ENCODE peak calls at places on chromosome 16, in ten cellular contexts. I, S, J, P, T, E, Z, G, V and K are unnamed samples.

GRCh38 chr16:54009464-54010176 is 277.0 kb downstream of the IRX3 start:
- DNase-seq in I (no peak), S (no peak), J (no peak), P (no peak), T (no peak), E (no peak), Z (no peak), G (no peak), V (no peak), K (no peak)

GRCh38 chr16:60123387-60124023 is 1389.4 kb upstream of the GOT2 start:
- DNase-seq in I (no peak), S (no peak), J (no peak), P (no peak), T (peak; percentile 50), E (no peak), Z (no peak), G (no peak), V (no peak), K (no peak)

GRCh38 chr16:30040221-30040620 is 9.2 kb upstream of the TLCD3B start:
- DNase-seq in I (no peak), S (no peak), J (no peak), P (no peak), T (no peak), E (no peak), Z (no peak), G (no peak), V (no peak), K (no peak)

GRCh38 chr16:27235055-27235937 is 32.0 kb downstream of the KDM8 start:
- DNase-seq in I (peak; percentile 78), S (peak; percentile 52), J (peak; percentile 88), P (peak; percentile 83), T (peak; percentile 78), E (peak; percentile 78), Z (peak; percentile 91), G (peak; percentile 89), V (no peak), K (peak; percentile 92)

GRCh38 chr16:1150511-1150982 is 2.4 kb upstream of the CACNA1H start:
- DNase-seq in I (no peak), S (no peak), J (no peak), P (no peak), T (no peak), E (peak; percentile 89), Z (no peak), G (peak; percentile 32), V (no peak), K (peak; percentile 19)

GRCh38 chr16:89842471-89843408 is 14.5 kb downstream of the SPIRE2 start:
- DNase-seq in I (no peak), S (peak; percentile 27), J (no peak), P (no peak), T (peak; percentile 53), E (peak; percentile 56), Z (no peak), G (no peak), V (no peak), K (peak; percentile 47)

GRCh38 chr16:73185737-73186136 is 137.8 kb upstream of the ZFHX3 start:
- DNase-seq in I (no peak), S (no peak), J (no peak), P (no peak), T (no peak), E (no peak), Z (no peak), G (no peak), V (no peak), K (no peak)

GRCh38 chr16:2751577-2752034 is 832 bp upstream of the SRRM2 start:
- DNase-seq in I (no peak), S (no peak), J (no peak), P (no peak), T (peak; percentile 17), E (peak; percentile 97), Z (no peak), G (no peak), V (peak; percentile 56), K (no peak)

GRCh38 chr16:76780556-76780955 is 410.4 kb upstream of the MON1B start:
- DNase-seq in I (no peak), S (peak; percentile 11), J (no peak), P (no peak), T (peak; percentile 73), E (no peak), Z (no peak), G (no peak), V (no peak), K (no peak)

GRCh38 chr16:54173489-54173888 is 113.1 kb downstream of the IRX3 start:
- DNase-seq in I (no peak), S (no peak), J (no peak), P (no peak), T (no peak), E (no peak), Z (no peak), G (no peak), V (no peak), K (no peak)

GRCh38 chr16:71540-72341 is 690 bp downstream of the RHBDF1 start:
- DNase-seq in I (no peak), S (no peak), J (peak; percentile 86), P (peak; percentile 81), T (peak; percentile 90), E (peak; percentile 94), Z (peak; percentile 93), G (peak; percentile 75), V (no peak), K (peak; percentile 63)

GRCh38 chr16:30417447-30418349 is 10.3 kb downstream of the ZNF771 start:
- DNase-seq in I (peak; percentile 85), S (peak; percentile 69), J (no peak), P (peak; percentile 76), T (peak; percentile 92), E (peak; percentile 96), Z (peak; percentile 79), G (peak; percentile 93), V (peak; percentile 82), K (peak; percentile 92)

GRCh38 chr16:7650446-7650845 is 317.8 kb downstream of the RBFOX1 start:
- DNase-seq in I (no peak), S (no peak), J (no peak), P (no peak), T (no peak), E (no peak), Z (no peak), G (no peak), V (no peak), K (no peak)

DNA sequence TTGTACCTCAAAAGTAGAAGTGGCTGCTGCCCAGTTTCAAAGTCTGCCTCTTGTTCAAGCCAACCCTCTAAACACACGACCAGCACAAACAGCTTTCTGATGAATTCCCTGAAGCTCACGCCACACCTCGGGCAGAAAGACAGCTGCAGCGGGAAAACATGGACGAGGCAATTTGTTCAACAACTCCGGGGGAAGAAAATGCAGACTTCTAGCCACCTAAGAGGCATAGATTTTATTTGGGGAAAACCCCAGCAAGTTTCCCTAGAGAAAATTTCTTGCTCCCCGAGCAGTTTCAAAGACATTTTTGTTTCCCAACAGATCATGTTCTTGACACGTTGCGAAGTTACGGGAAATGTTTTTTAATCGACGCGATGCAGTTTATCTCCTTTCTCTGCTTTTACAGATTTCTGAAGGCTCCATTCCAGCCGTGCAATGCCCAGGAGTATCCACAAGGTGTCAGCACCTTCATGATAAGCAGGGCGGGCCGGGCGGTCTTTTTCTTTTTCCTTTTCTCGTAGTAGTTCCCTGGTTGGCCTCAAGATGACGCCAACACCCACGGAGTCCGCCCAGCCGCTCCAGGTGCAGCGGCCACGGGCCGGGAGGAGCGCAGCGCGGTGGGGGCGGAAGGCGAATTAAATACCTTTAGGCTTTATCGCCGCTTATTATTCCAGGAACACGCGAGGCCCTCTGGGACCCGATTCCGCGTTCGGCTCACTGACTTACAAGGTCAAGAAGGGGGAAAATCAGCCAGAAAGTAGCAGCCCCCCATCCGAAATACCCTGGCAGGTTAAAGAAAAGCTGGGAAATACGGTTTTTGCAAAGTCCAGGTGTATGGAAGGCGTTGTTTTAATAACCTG is 2.9 kb upstream of the FOXC2 start:
- DNase-seq in I (peak; percentile 77), S (peak; percentile 67), J (peak; percentile 99), P (peak; percentile 83), T (peak; percentile 81), E (peak; percentile 92), Z (peak; percentile 95), G (peak; percentile 82), V (peak; percentile 57), K (peak; percentile 95)
- H3K4me3 ChIP-seq in I (no peak overlapping the region), S (peak overlapping the region; percentile 41), J (peak overlapping the region; percentile 3), P (no peak overlapping the region), T (peak overlapping the region; percentile 38), E (peak overlapping the region; percentile 22), Z (peak overlapping the region; percentile 86), G (peak overlapping the region; percentile 44), V (no peak overlapping the region), K (peak overlapping the region; percentile 41)

GRCh38 chr16:66925322-66925840 is at the start of gene RRAD:
- DNase-seq in I (no peak), S (no peak), J (no peak), P (peak; percentile 70), T (no peak), E (peak; percentile 87), Z (peak; percentile 92), G (no peak), V (no peak), K (peak; percentile 29)
- H3K4me3 ChIP-seq in I (no peak within 1 kb of the TSS), S (peak within 1 kb of the TSS; percentile 37), J (peak within 1 kb of the TSS; percentile 51), P (peak within 1 kb of the TSS; percentile 51), T (no peak within 1 kb of the TSS), E (peak within 1 kb of the TSS; percentile 40), Z (peak within 1 kb of the TSS; percentile 82), G (peak within 1 kb of the TSS; percentile 54), V (peak within 1 kb of the TSS; percentile 37), K (peak within 1 kb of the TSS; percentile 30)

GRCh38 chr16:56932588-56933265 is 785 bp downstream of the HERPUD1 start:
- DNase-seq in I (peak; percentile 21), S (no peak), J (peak; percentile 84), P (peak; percentile 64), T (peak; percentile 72), E (peak; percentile 64), Z (peak; percentile 91), G (peak; percentile 63), V (no peak), K (peak; percentile 60)

GRCh38 chr16:56931253-56931768 is 631 bp upstream of the HERPUD1 start:
- DNase-seq in I (no peak), S (no peak), J (peak; percentile 36), P (no peak), T (no peak), E (peak; percentile 57), Z (no peak), G (no peak), V (no peak), K (no peak)

GRCh38 chr16:56931769-56932587 is at the start of gene HERPUD1:
- DNase-seq in I (peak; percentile 98), S (peak; percentile 94), J (peak; percentile 95), P (peak; percentile 99), T (peak; percentile 97), E (peak; percentile 99), Z (peak; percentile 99), G (peak; percentile 99), V (peak; percentile 95), K (peak; percentile 98)

GRCh38 chr16:56933828-56934598 is 2.1 kb downstream of the HERPUD1 start:
- DNase-seq in I (no peak), S (no peak), J (no peak), P (no peak), T (no peak), E (no peak), Z (no peak), G (no peak), V (no peak), K (no peak)

GRCh38 chr16:56933266-56933619 is 1.3 kb downstream of the HERPUD1 start:
- DNase-seq in I (no peak), S (no peak), J (no peak), P (no peak), T (no peak), E (no peak), Z (peak; percentile 15), G (no peak), V (no peak), K (no peak)
- H3K4me3 ChIP-seq in I (peak overlapping the region; percentile 96), S (peak overlapping the region; percentile 99), J (peak overlapping the region; percentile 99), P (peak overlapping the region; percentile 95), T (peak overlapping the region; percentile 85), E (peak overlapping the region; percentile 92), Z (peak overlapping the region; percentile 97), G (peak overlapping the region; percentile 79), V (peak overlapping the region; percentile 92), K (peak overlapping the region; percentile 95)

GRCh38 chr16:68756250-68757051 is 19.4 kb downstream of the CDH1 start:
- DNase-seq in I (peak; percentile 17), S (no peak), J (no peak), P (no peak), T (peak; percentile 100), E (no peak), Z (no peak), G (no peak), V (peak; percentile 92), K (no peak)
- H3K4me3 ChIP-seq in I (no peak overlapping the region), S (no peak overlapping the region), J (no peak overlapping the region), P (no peak overlapping the region), T (no peak overlapping the region), E (no peak overlapping the region), Z (no peak overlapping the region), G (no peak overlapping the region), V (no peak overlapping the region), K (no peak overlapping the region)